ENCODE peak calls at places on chromosomes 5 and 9, in ten cellular contexts. W is NCI-H2029; R is HL-60; X is NCI-H1417; S is AG09309; E is NCI-H774; U is T-helper 17 cell; I is activated T-cell treated with anti-CD3 and anti-CD28 coated beads, Interleukin-2, amount 50 U/mL, for 72 hours; K is brain microvascular endothelial cell; F is stimulated activated CD4-positive, alpha-beta T cell treated with anti-CD3 and anti-CD28 coated beads, Interleukin-2, amount 100 ng/mL, for 48 hours. H is an unnamed sample.

GRCh38 chr9:97900738-97901565 is 21.3 kb downstream of the TRMO start:
- DNase-seq in W (peak; percentile 13), R (no peak), X (peak; percentile 5), S (no peak), E (no peak), U (no peak), I (no peak), K (peak; percentile 22), F (no peak), H (no peak)

GRCh38 chr9:20340161-20340861 is 282.0 kb downstream of the MLLT3 start:
- DNase-seq in W (no peak), R (no peak), X (no peak), S (no peak), E (no peak), U (no peak), I (no peak), K (no peak), F (no peak), H (no peak)

GRCh38 chr5:98069876-98070512 is 703.5 kb upstream of the RGMB start:
- DNase-seq in W (no peak), R (no peak), X (no peak), S (no peak), E (no peak), U (no peak), I (no peak), K (no peak), F (no peak), H (peak; percentile 2)

GRCh38 chr5:159850192-159850573 is 66.1 kb upstream of the ADRA1B start:
- DNase-seq in W (no peak), R (no peak), X (no peak), S (peak; percentile 74), E (no peak), U (no peak), I (no peak), K (peak; percentile 49), F (no peak), H (peak; percentile 28)

GRCh38 chr9:108813951-108814601 is 41.7 kb downstream of the ACTL7B start:
- DNase-seq in W (peak; percentile 78), R (no peak), X (peak; percentile 2), S (peak; percentile 20), E (peak; percentile 49), U (no peak), I (no peak), K (peak; percentile 53), F (no peak), H (peak; percentile 30)

GRCh38 chr9:29285818-29286217 is 1712.5 kb upstream of the C9orf72 start:
- DNase-seq in W (no peak), R (no peak), X (no peak), S (no peak), E (no peak), U (no peak), I (no peak), K (no peak), F (no peak), H (no peak)

GRCh38 chr5:141533897-141534296 is 45.0 kb downstream of the PCDHGC5 start:
- DNase-seq in W (no peak), R (no peak), X (no peak), S (no peak), E (no peak), U (no peak), I (no peak), K (no peak), F (no peak), H (no peak)

GRCh38 chr5:96316487-96316886 is 116.6 kb downstream of the PCSK1 start:
- DNase-seq in W (no peak), R (no peak), X (no peak), S (no peak), E (no peak), U (no peak), I (no peak), K (no peak), F (no peak), H (no peak)

GRCh38 chr9:108972626-108973209 is 38.5 kb downstream of the ABITRAM start:
- DNase-seq in W (no peak), R (no peak), X (no peak), S (peak; percentile 3), E (no peak), U (no peak), I (no peak), K (no peak), F (no peak), H (no peak)

GRCh38 chr5:113634957-113635356 is 121.5 kb downstream of the YTHDC2 start:
- DNase-seq in W (no peak), R (no peak), X (no peak), S (no peak), E (no peak), U (no peak), I (no peak), K (no peak), F (no peak), H (no peak)

H was measured in non-pigmented ciliary epithelial cell.